ENCODE peak calls at places on chromosome 1, in nine cellular contexts. L, O, C, I, R, G, K, F and H are unnamed samples.

GRCh38 chr1:55609630-55610029 is 394.5 kb upstream of the USP24 start:
- DNase-seq in L (no peak), O (no peak), C (no peak), I (no peak), R (no peak), G (no peak), K (no peak), F (no peak), H (no peak)

GRCh38 chr1:23103001-23103879 is 65.4 kb downstream of the LUZP1 start:
- DNase-seq in L (no peak), O (no peak), C (no peak), I (no peak), R (no peak), G (no peak), K (no peak), F (peak), H (no peak)

GRCh38 chr1:179816196-179816960 is 61.2 kb downstream of the TOR1AIP2 start:
- DNase-seq in L (no peak), O (no peak), C (no peak), I (no peak), R (no peak), G (no peak), K (no peak), F (peak), H (no peak)

GRCh38 chr1:11845641-11846335 is 1.8 kb downstream of the NPPA start:
- DNase-seq in L (no peak), O (no peak), C (no peak), I (no peak), R (no peak), G (no peak), K (no peak), F (peak), H (no peak)

GRCh38 chr1:19504796-19505693 is 19.7 kb upstream of the CAPZB start:
- DNase-seq in L (no peak), O (no peak), C (no peak), I (no peak), R (no peak), G (no peak), K (no peak), F (peak), H (no peak)

GRCh38 chr1:180632326-180633088 is 685 bp downstream of the XPR1 start:
- DNase-seq in L (no peak), O (no peak), C (peak), I (peak), R (peak), G (no peak), K (peak), F (peak), H (peak)

GRCh38 chr1:202710070-202711025 is at the start of gene SYT2:
- DNase-seq in L (no peak), O (no peak), C (no peak), I (peak), R (peak), G (no peak), K (no peak), F (peak), H (no peak)

GRCh38 chr1:87334351-87335174 is 5.9 kb downstream of the LMO4 start:
- DNase-seq in L (no peak), O (no peak), C (no peak), I (peak), R (peak), G (no peak), K (no peak), F (no peak), H (no peak)

GRCh38 chr1:20368866-20369545 is 78.3 kb downstream of the VWA5B1 start:
- DNase-seq in L (no peak), O (no peak), C (no peak), I (no peak), R (no peak), G (no peak), K (no peak), F (no peak), H (no peak)

GRCh38 chr1:154414606-154415005 is 9.5 kb downstream of the IL6R start:
- DNase-seq in L (no peak), O (no peak), C (no peak), I (no peak), R (no peak), G (no peak), K (no peak), F (no peak), H (no peak)

GRCh38 chr1:164515221-164515620 is 43.8 kb upstream of the PBX1 start:
- DNase-seq in L (no peak), O (no peak), C (no peak), I (no peak), R (no peak), G (no peak), K (no peak), F (no peak), H (no peak)

GRCh38 chr1:26853156-26853555 is 9.8 kb upstream of the SFN start:
- DNase-seq in L (peak), O (peak), C (peak), I (peak), R (peak), G (no peak), K (peak), F (peak), H (peak)

GRCh38 chr1:229263254-229263653 is 7.7 kb upstream of the RAB4A start:
- DNase-seq in L (no peak), O (no peak), C (no peak), I (no peak), R (no peak), G (no peak), K (no peak), F (no peak), H (no peak)

GRCh38 chr1:23736437-23737134 is 6.7 kb upstream of the ELOA start:
- DNase-seq in L (no peak), O (no peak), C (no peak), I (no peak), R (no peak), G (no peak), K (no peak), F (no peak), H (no peak)

GRCh38 chr1:98870959-98871903 is 133.4 kb downstream of the PLPPR5 start:
- DNase-seq in L (no peak), O (no peak), C (peak), I (no peak), R (no peak), G (no peak), K (no peak), F (no peak), H (no peak)

GRCh38 chr1:6209661-6210605 is 4.0 kb downstream of the RNF207 start:
- DNase-seq in L (no peak), O (no peak), C (no peak), I (peak), R (peak), G (no peak), K (no peak), F (no peak), H (no peak)

GRCh38 chr1:231808990-231809389 is 182.4 kb downstream of the DISC1 start:
- DNase-seq in L (peak), O (peak), C (no peak), I (no peak), R (no peak), G (peak), K (no peak), F (peak), H (no peak)

GRCh38 chr1:244918422-244919319 is 54.3 kb upstream of the HNRNPU start:
- DNase-seq in L (no peak), O (no peak), C (peak), I (peak), R (no peak), G (no peak), K (no peak), F (peak), H (peak)

GRCh38 chr1:193448682-193449461 is 262.5 kb upstream of the B3GALT2 start:
- DNase-seq in L (no peak), O (no peak), C (no peak), I (no peak), R (no peak), G (no peak), K (no peak), F (no peak), H (no peak)

GRCh38 chr1:95186149-95186548 is 47.9 kb upstream of the RWDD3 start:
- DNase-seq in L (no peak), O (no peak), C (no peak), I (no peak), R (no peak), G (no peak), K (no peak), F (no peak), H (no peak)

GRCh38 chr1:205542367-205542766 is 37.9 kb downstream of the CDK18 start:
- DNase-seq in L (no peak), O (no peak), C (no peak), I (no peak), R (no peak), G (no peak), K (peak), F (no peak), H (no peak)

GRCh38 chr1:22287273-22287672 is 144.4 kb upstream of the WNT4 start:
- DNase-seq in L (no peak), O (no peak), C (no peak), I (no peak), R (no peak), G (no peak), K (no peak), F (no peak), H (no peak)

GRCh38 chr1:35561972-35562680 is 4.5 kb downstream of the NCDN start:
- DNase-seq in L (no peak), O (no peak), C (no peak), I (no peak), R (no peak), G (no peak), K (no peak), F (no peak), H (no peak)

GRCh38 chr1:19483261-19483660 is 2.1 kb downstream of the CAPZB start:
- DNase-seq in L (no peak), O (no peak), C (no peak), I (no peak), R (no peak), G (no peak), K (no peak), F (no peak), H (no peak)

GRCh38 chr1:31531177-31532000 is 44.9 kb upstream of the TINAGL1 start:
- DNase-seq in L (no peak), O (no peak), C (no peak), I (no peak), R (no peak), G (no peak), K (no peak), F (peak), H (no peak)

GRCh38 chr1:58699011-58699762 is 675 bp downstream of the MYSM1 start:
- DNase-seq in L (no peak), O (no peak), C (no peak), I (no peak), R (no peak), G (no peak), K (no peak), F (peak), H (no peak)

GRCh38 chr1:9960705-9961562 is 17.7 kb downstream of the NMNAT1 start:
- DNase-seq in L (no peak), O (no peak), C (no peak), I (no peak), R (peak), G (no peak), K (no peak), F (peak), H (no peak)

GRCh38 chr1:163876546-163876945 is 554.8 kb downstream of the NUF2 start:
- DNase-seq in L (no peak), O (no peak), C (no peak), I (no peak), R (no peak), G (no peak), K (no peak), F (no peak), H (no peak)

GRCh38 chr1:18901952-18902522 is 318 bp downstream of the ALDH4A1 start:
- DNase-seq in L (no peak), O (no peak), C (no peak), I (no peak), R (no peak), G (no peak), K (peak), F (no peak), H (no peak)

GRCh38 chr1:204637985-204638356 is 47.6 kb downstream of the LRRN2 start:
- DNase-seq in L (no peak), O (no peak), C (no peak), I (peak), R (no peak), G (no peak), K (peak), F (no peak), H (no peak)

GRCh38 chr1:71561206-71561605 is 480.4 kb upstream of the ZRANB2 start:
- DNase-seq in L (no peak), O (peak), C (no peak), I (no peak), R (no peak), G (peak), K (no peak), F (peak), H (no peak)

GRCh38 chr1:43311521-43311920 is 10.7 kb downstream of the TIE1 start:
- DNase-seq in L (no peak), O (no peak), C (no peak), I (no peak), R (no peak), G (no peak), K (no peak), F (no peak), H (no peak)

GRCh38 chr1:201450721-201451291 is 18.2 kb downstream of the PHLDA3 start:
- DNase-seq in L (no peak), O (no peak), C (no peak), I (peak), R (peak), G (peak), K (peak), F (peak), H (no peak)

GRCh38 chr1:117638141-117638540 is 32.3 kb downstream of the TENT5C start:
- DNase-seq in L (no peak), O (no peak), C (no peak), I (no peak), R (no peak), G (no peak), K (no peak), F (no peak), H (no peak)

GRCh38 chr1:21369905-21370304 is 70.0 kb upstream of the NBPF3 start:
- DNase-seq in L (no peak), O (no peak), C (no peak), I (no peak), R (no peak), G (no peak), K (no peak), F (no peak), H (no peak)

DNA sequence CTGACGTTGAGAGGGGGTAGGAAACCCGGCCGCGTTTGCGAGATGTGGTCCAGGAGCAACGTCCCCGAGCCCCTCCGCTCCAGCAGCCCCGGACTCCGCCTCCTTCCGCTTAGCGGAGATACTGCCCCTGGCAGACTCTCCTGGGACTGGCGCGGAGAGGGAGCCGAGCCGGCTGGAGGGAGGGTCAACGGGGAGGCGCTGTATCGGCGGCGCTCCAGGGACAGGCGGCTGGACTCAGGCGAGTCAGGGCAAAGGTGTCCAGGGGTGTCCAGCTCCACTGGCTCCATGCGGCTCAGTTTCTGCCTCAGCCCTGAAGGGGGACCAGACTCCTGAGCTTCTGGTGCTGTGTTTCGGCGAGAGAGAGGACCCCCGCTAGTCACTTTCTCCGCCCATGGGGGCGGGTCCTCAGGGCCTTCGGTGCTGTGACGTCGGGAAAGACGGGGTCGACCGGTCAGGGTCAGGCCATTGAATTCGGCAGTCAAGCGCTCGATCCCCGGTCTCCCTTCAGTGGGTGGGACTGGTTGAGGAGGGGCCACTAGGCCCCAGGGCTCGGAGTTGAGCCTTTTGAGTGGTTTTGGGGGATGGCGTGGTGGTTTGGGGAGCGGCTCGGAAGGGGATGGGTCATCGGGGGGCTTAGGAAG is 2.8 kb upstream of the LIX1L start:
- DNase-seq in L (no peak), O (no peak), C (peak), I (peak), R (peak), G (no peak), K (peak), F (peak), H (peak)
- TF ChIP-seq CTCF in L (no peak), O (no peak), C (no peak), I (peak), R (peak), G (peak), K (no peak), F (peak), H (no peak)

GRCh38 chr1:97824200-97824599 is 96.6 kb downstream of the DPYD start:
- DNase-seq in L (no peak), O (no peak), C (no peak), I (no peak), R (no peak), G (no peak), K (no peak), F (no peak), H (no peak)

GRCh38 chr1:97816927-97817326 is 103.9 kb downstream of the DPYD start:
- DNase-seq in L (no peak), O (no peak), C (no peak), I (no peak), R (no peak), G (no peak), K (no peak), F (no peak), H (no peak)

GRCh38 chr1:97824644-97825043 is 96.2 kb downstream of the DPYD start:
- DNase-seq in L (no peak), O (no peak), C (no peak), I (no peak), R (no peak), G (no peak), K (no peak), F (no peak), H (no peak)

GRCh38 chr1:97814804-97815203 is 106.0 kb downstream of the DPYD start:
- DNase-seq in L (no peak), O (no peak), C (no peak), I (no peak), R (no peak), G (no peak), K (no peak), F (no peak), H (no peak)

DNA sequence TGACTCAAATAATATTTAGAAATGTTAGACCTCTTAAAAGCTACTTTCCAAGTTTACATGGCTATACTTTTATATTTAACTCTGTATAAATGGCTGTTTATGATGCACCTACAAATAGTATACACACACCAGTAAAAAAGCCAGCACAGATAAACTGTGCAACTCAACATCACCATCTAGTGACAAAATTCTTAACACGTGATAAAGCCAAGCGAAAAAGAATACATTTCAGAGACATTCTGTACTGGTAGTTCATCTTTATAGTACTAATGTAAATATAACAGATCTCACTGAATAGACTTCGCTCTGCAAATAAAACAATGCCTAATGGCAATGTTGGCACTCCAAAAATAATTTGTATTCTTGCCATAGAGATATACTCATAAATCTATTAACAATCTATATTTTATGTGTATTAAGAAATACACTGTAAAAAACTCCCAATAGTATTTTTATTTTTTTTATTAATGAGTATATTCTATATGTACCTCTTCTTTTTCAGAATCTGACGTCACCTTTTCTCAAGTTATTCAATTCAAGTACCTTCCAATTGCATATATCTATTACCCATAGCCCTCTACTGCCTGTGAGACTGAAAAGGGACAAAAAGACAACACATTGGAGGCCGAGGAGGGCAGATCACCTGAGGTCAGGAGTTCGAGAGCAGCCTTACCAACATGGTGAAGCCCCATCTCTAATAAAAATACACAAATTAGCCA is 100.2 kb downstream of the DPYD start:
- DNase-seq in L (no peak), O (no peak), C (no peak), I (no peak), R (no peak), G (no peak), K (no peak), F (peak), H (no peak)
- TF ChIP-seq CTCF in L (no peak), O (peak), C (no peak), I (peak), R (peak), G (peak), K (peak), F (peak), H (peak)

GRCh38 chr1:85230305-85230977 is 29.0 kb downstream of the C1orf52 start:
- DNase-seq in L (no peak), O (no peak), C (no peak), I (no peak), R (peak), G (no peak), K (no peak), F (no peak), H (no peak)
- TF ChIP-seq CTCF in L (peak), O (peak), C (peak), I (peak), R (peak), G (peak), K (no peak), F (peak), H (no peak)

DNA sequence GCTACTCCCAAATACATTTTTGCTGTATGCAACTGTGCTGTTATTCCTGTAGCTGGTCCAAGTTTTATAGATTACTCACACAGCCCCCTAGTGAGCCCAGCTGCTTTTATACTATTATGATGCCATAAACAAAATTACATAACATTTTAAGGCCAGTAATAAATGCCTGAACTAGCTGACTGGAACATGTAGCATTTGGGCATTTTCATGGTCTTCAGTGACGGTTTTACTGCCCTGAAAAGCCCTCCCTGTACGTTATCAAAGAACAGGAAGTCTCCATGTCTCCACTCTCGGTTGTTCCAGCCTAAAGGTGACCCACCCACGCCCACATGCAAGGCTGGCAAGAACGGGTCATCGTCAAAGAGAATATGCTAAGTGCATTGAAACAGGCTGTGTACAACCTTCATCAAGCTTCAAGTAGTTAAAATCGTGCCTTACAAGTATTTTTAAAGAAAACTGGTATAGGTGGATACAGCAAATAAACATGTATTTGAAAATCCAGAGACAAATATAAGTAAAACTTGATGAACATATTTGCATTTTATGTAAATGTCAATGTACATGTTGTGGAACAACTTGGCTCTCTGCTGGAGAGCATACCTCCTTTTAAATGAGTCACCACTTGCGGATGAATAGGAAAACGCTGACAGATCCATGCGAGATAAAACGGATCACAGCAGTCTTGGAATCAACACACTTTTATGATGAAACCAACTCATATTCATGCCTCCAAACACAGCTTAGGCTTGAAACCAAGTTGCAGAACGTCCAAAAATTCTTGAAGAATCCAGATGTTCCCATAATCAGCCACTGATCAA is 520.5 kb downstream of the SMYD3 start:
- DNase-seq in L (peak), O (peak), C (no peak), I (no peak), R (no peak), G (peak), K (no peak), F (peak), H (no peak)
- TF ChIP-seq CTCF in L (no peak), O (no peak), C (no peak), I (no peak), R (no peak), G (peak), K (no peak), F (no peak), H (no peak)

GRCh38 chr1:1230656-1231399 is 973 bp downstream of the SDF4 start:
- DNase-seq in L (no peak), O (peak), C (no peak), I (no peak), R (no peak), G (no peak), K (no peak), F (peak), H (no peak)
- TF ChIP-seq CTCF in L (peak), O (peak), C (no peak), I (no peak), R (peak), G (peak), K (peak), F (peak), H (no peak)

GRCh38 chr1:62070384-62071011 is 124.2 kb upstream of the L1TD1 start:
- DNase-seq in L (peak), O (no peak), C (no peak), I (no peak), R (no peak), G (no peak), K (no peak), F (peak), H (no peak)
- TF ChIP-seq CTCF in L (peak), O (peak), C (peak), I (peak), R (peak), G (peak), K (peak), F (peak), H (no peak)

GRCh38 chr1:46555826-46556619 is 4.6 kb upstream of the KNCN start:
- DNase-seq in L (no peak), O (no peak), C (no peak), I (no peak), R (no peak), G (no peak), K (no peak), F (no peak), H (no peak)
- TF ChIP-seq CTCF in L (no peak), O (no peak), C (no peak), I (no peak), R (no peak), G (no peak), K (no peak), F (no peak), H (no peak)